ENCODE peak calls at places on chromosomes 2 and 18, in nine cellular contexts. One of them, this sample, is unnamed.

GRCh38 chr2:80299672-80300071 is 4.9 kb downstream of the LRRTM1 start:
- DNase-seq in upper lobe of left lung: no peak
- DNase-seq in tibial nerve: no peak
- DNase-seq in fibroblast of mammary gland: no peak
- DNase-seq in brain microvascular endothelial cell: no peak
- DNase-seq in coronary artery: no peak
- DNase-seq in SK-N-SH: no peak
- DNase-seq in ovary: no peak
- DNase-seq in heart right ventricle: no peak
- DNase-seq in this sample: no peak

GRCh38 chr2:158509928-158510797 is 53.4 kb downstream of the PKP4 start:
- DNase-seq in upper lobe of left lung: no peak
- DNase-seq in tibial nerve: no peak
- DNase-seq in fibroblast of mammary gland: peak
- DNase-seq in brain microvascular endothelial cell: no peak
- DNase-seq in coronary artery: no peak
- DNase-seq in SK-N-SH: no peak
- DNase-seq in ovary: no peak
- DNase-seq in heart right ventricle: no peak
- DNase-seq in this sample: no peak

GRCh38 chr18:21735452-21736015 is 5.1 kb upstream of the MIB1 start:
- DNase-seq in upper lobe of left lung: no peak
- DNase-seq in tibial nerve: no peak
- DNase-seq in fibroblast of mammary gland: peak
- DNase-seq in brain microvascular endothelial cell: peak
- DNase-seq in coronary artery: no peak
- DNase-seq in SK-N-SH: no peak
- DNase-seq in ovary: no peak
- DNase-seq in heart right ventricle: peak
- DNase-seq in this sample: peak

GRCh38 chr2:25712455-25712854 is 39.1 kb upstream of the DTNB start:
- DNase-seq in upper lobe of left lung: no peak
- DNase-seq in tibial nerve: no peak
- DNase-seq in fibroblast of mammary gland: no peak
- DNase-seq in brain microvascular endothelial cell: no peak
- DNase-seq in coronary artery: no peak
- DNase-seq in SK-N-SH: no peak
- DNase-seq in ovary: no peak
- DNase-seq in heart right ventricle: no peak
- DNase-seq in this sample: no peak

GRCh38 chr2:156192468-156192867 is 140.1 kb downstream of the NR4A2 start:
- DNase-seq in upper lobe of left lung: no peak
- DNase-seq in tibial nerve: no peak
- DNase-seq in fibroblast of mammary gland: peak
- DNase-seq in brain microvascular endothelial cell: no peak
- DNase-seq in coronary artery: no peak
- DNase-seq in SK-N-SH: no peak
- DNase-seq in ovary: no peak
- DNase-seq in heart right ventricle: no peak
- DNase-seq in this sample: no peak

GRCh38 chr18:6370886-6371635 is 43.6 kb downstream of the L3MBTL4 start:
- DNase-seq in upper lobe of left lung: no peak
- DNase-seq in tibial nerve: no peak
- DNase-seq in fibroblast of mammary gland: no peak
- DNase-seq in brain microvascular endothelial cell: no peak
- DNase-seq in coronary artery: no peak
- DNase-seq in SK-N-SH: peak
- DNase-seq in ovary: peak
- DNase-seq in heart right ventricle: no peak
- DNase-seq in this sample: no peak

GRCh38 chr2:146376511-146377084 is 1468.2 kb upstream of the ACVR2A start:
- DNase-seq in upper lobe of left lung: no peak
- DNase-seq in tibial nerve: no peak
- DNase-seq in fibroblast of mammary gland: no peak
- DNase-seq in brain microvascular endothelial cell: no peak
- DNase-seq in coronary artery: no peak
- DNase-seq in SK-N-SH: no peak
- DNase-seq in ovary: no peak
- DNase-seq in heart right ventricle: no peak
- DNase-seq in this sample: no peak

GRCh38 chr2:144748443-144748842 is 228.5 kb upstream of the ZEB2 start:
- DNase-seq in upper lobe of left lung: no peak
- DNase-seq in tibial nerve: no peak
- DNase-seq in fibroblast of mammary gland: no peak
- DNase-seq in brain microvascular endothelial cell: no peak
- DNase-seq in coronary artery: no peak
- DNase-seq in SK-N-SH: no peak
- DNase-seq in ovary: no peak
- DNase-seq in heart right ventricle: no peak
- DNase-seq in this sample: no peak

GRCh38 chr2:214310319-214310718 is 100.5 kb upstream of the VWC2L start:
- DNase-seq in upper lobe of left lung: no peak
- DNase-seq in tibial nerve: no peak
- DNase-seq in fibroblast of mammary gland: no peak
- DNase-seq in brain microvascular endothelial cell: no peak
- DNase-seq in coronary artery: no peak
- DNase-seq in SK-N-SH: no peak
- DNase-seq in ovary: no peak
- DNase-seq in heart right ventricle: no peak
- DNase-seq in this sample: no peak

GRCh38 chr2:225104321-225104720 is 62.1 kb upstream of the DOCK10 start:
- DNase-seq in upper lobe of left lung: no peak
- DNase-seq in tibial nerve: no peak
- DNase-seq in fibroblast of mammary gland: no peak
- DNase-seq in brain microvascular endothelial cell: peak
- DNase-seq in coronary artery: no peak
- DNase-seq in SK-N-SH: no peak
- DNase-seq in ovary: no peak
- DNase-seq in heart right ventricle: no peak
- DNase-seq in this sample: no peak

GRCh38 chr2:174522553-174522952 is 35.7 kb upstream of the GPR155 start:
- DNase-seq in upper lobe of left lung: no peak
- DNase-seq in tibial nerve: no peak
- DNase-seq in fibroblast of mammary gland: peak
- DNase-seq in brain microvascular endothelial cell: no peak
- DNase-seq in coronary artery: no peak
- DNase-seq in SK-N-SH: peak
- DNase-seq in ovary: no peak
- DNase-seq in heart right ventricle: no peak
- DNase-seq in this sample: no peak

GRCh38 chr2:237184192-237184922 is 98.7 kb downstream of the COPS8 start:
- DNase-seq in upper lobe of left lung: no peak
- DNase-seq in tibial nerve: no peak
- DNase-seq in fibroblast of mammary gland: peak
- DNase-seq in brain microvascular endothelial cell: peak
- DNase-seq in coronary artery: no peak
- DNase-seq in SK-N-SH: no peak
- DNase-seq in ovary: no peak
- DNase-seq in heart right ventricle: no peak
- DNase-seq in this sample: no peak

GRCh38 chr2:237262838-237263771 is 150.9 kb downstream of the COL6A3 start:
- DNase-seq in upper lobe of left lung: no peak
- DNase-seq in tibial nerve: no peak
- DNase-seq in fibroblast of mammary gland: peak
- DNase-seq in brain microvascular endothelial cell: peak
- DNase-seq in coronary artery: no peak
- DNase-seq in SK-N-SH: no peak
- DNase-seq in ovary: no peak
- DNase-seq in heart right ventricle: no peak
- DNase-seq in this sample: no peak

GRCh38 chr2:239882335-239882734 is 142.8 kb downstream of the NDUFA10 start:
- DNase-seq in upper lobe of left lung: no peak
- DNase-seq in tibial nerve: peak
- DNase-seq in fibroblast of mammary gland: peak
- DNase-seq in brain microvascular endothelial cell: no peak
- DNase-seq in coronary artery: peak
- DNase-seq in SK-N-SH: peak
- DNase-seq in ovary: peak
- DNase-seq in heart right ventricle: peak
- DNase-seq in this sample: peak
- TF ChIP-seq CTCF in upper lobe of left lung: peak
- TF ChIP-seq CTCF in tibial nerve: peak
- TF ChIP-seq CTCF in fibroblast of mammary gland: peak
- TF ChIP-seq CTCF in brain microvascular endothelial cell: peak
- TF ChIP-seq CTCF in coronary artery: no peak
- TF ChIP-seq CTCF in SK-N-SH: peak
- TF ChIP-seq CTCF in ovary: peak
- TF ChIP-seq CTCF in heart right ventricle: peak
- TF ChIP-seq CTCF in this sample: peak

DNA sequence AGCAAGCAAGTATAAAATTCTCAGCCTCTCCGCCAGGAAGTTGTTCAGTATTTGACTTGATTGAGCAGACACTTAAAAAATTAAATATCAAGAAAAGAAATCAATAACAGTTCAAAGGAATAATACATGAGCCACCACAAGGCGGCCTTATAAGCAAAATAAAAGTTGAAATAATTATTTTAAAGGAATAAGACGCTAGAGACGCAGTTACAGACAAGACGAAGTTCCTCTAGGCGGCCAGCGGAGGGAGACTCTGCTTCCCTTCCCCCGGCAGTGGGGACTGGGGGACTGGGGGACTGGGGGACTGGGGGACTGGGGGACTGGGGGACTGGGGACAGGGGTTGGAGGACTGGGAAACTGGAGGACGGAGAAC is 524 bp downstream of the CCDC178 start:
- DNase-seq in upper lobe of left lung: peak
- DNase-seq in tibial nerve: no peak
- DNase-seq in fibroblast of mammary gland: peak
- DNase-seq in brain microvascular endothelial cell: peak
- DNase-seq in coronary artery: peak
- DNase-seq in SK-N-SH: peak
- DNase-seq in ovary: peak
- DNase-seq in heart right ventricle: peak
- DNase-seq in this sample: no peak
- TF ChIP-seq CTCF in upper lobe of left lung: peak
- TF ChIP-seq CTCF in tibial nerve: peak
- TF ChIP-seq CTCF in fibroblast of mammary gland: peak
- TF ChIP-seq CTCF in brain microvascular endothelial cell: peak
- TF ChIP-seq CTCF in coronary artery: peak
- TF ChIP-seq CTCF in SK-N-SH: peak
- TF ChIP-seq CTCF in ovary: peak
- TF ChIP-seq CTCF in heart right ventricle: peak
- TF ChIP-seq CTCF in this sample: no peak

DNA sequence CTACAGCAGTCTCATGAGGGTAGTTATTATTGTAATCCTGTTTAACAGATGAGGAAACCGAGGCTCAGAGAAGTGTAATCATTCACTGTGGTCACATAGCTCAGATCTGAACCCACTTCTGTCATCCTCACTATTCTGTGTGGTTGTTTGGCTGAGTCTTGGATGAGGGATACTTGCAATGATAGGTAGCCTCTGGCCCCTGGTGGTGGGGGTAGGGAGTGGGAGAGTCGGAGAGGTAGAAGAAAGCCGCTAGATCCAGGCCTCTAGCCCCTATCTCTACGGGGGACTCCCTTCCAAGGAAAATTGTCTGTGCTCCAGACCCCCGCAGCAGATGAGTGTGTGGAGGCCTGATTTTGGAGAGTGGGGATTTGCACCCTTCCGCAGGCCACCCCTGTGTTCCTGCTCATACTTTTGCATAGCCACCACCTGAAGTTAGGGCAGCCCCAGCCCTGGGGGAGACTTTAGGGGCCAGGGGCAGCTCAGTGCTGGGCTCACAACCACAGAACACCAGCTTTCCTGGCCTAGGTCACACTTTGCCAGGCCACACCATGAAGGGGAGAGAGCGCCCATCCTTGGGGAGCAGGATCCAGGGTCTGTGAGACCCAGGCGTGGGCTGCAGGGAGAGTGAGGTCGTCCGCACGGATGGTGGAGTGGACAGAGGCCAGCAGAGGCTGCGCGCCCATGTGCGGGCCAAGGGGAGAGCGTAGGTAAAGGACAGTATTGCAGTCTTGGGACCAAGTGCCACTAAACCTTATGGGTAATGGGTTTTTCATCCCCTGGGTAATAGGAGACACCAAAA is 148.1 kb downstream of the GLI2 start:
- DNase-seq in upper lobe of left lung: no peak
- DNase-seq in tibial nerve: no peak
- DNase-seq in fibroblast of mammary gland: no peak
- DNase-seq in brain microvascular endothelial cell: no peak
- DNase-seq in coronary artery: no peak
- DNase-seq in SK-N-SH: no peak
- DNase-seq in ovary: no peak
- DNase-seq in heart right ventricle: no peak
- DNase-seq in this sample: no peak
- TF ChIP-seq CTCF in upper lobe of left lung: no peak
- TF ChIP-seq CTCF in tibial nerve: no peak
- TF ChIP-seq CTCF in fibroblast of mammary gland: no peak
- TF ChIP-seq CTCF in brain microvascular endothelial cell: peak
- TF ChIP-seq CTCF in coronary artery: no peak
- TF ChIP-seq CTCF in SK-N-SH: peak
- TF ChIP-seq CTCF in ovary: no peak
- TF ChIP-seq CTCF in heart right ventricle: no peak
- TF ChIP-seq CTCF in this sample: no peak

GRCh38 chr2:17249249-17249648 is 269.0 kb downstream of the RAD51AP2 start:
- DNase-seq in upper lobe of left lung: no peak
- DNase-seq in tibial nerve: no peak
- DNase-seq in fibroblast of mammary gland: no peak
- DNase-seq in brain microvascular endothelial cell: no peak
- DNase-seq in coronary artery: no peak
- DNase-seq in SK-N-SH: peak
- DNase-seq in ovary: no peak
- DNase-seq in heart right ventricle: no peak
- DNase-seq in this sample: no peak

GRCh38 chr2:17254421-17254820 is 263.8 kb downstream of the RAD51AP2 start:
- DNase-seq in upper lobe of left lung: no peak
- DNase-seq in tibial nerve: no peak
- DNase-seq in fibroblast of mammary gland: no peak
- DNase-seq in brain microvascular endothelial cell: no peak
- DNase-seq in coronary artery: no peak
- DNase-seq in SK-N-SH: no peak
- DNase-seq in ovary: no peak
- DNase-seq in heart right ventricle: no peak
- DNase-seq in this sample: no peak

GRCh38 chr2:17257194-17257909 is 260.9 kb downstream of the RAD51AP2 start:
- DNase-seq in upper lobe of left lung: no peak
- DNase-seq in tibial nerve: no peak
- DNase-seq in fibroblast of mammary gland: no peak
- DNase-seq in brain microvascular endothelial cell: no peak
- DNase-seq in coronary artery: no peak
- DNase-seq in SK-N-SH: no peak
- DNase-seq in ovary: no peak
- DNase-seq in heart right ventricle: no peak
- DNase-seq in this sample: no peak

GRCh38 chr2:17255071-17255470 is 263.2 kb downstream of the RAD51AP2 start:
- DNase-seq in upper lobe of left lung: no peak
- DNase-seq in tibial nerve: no peak
- DNase-seq in fibroblast of mammary gland: no peak
- DNase-seq in brain microvascular endothelial cell: no peak
- DNase-seq in coronary artery: no peak
- DNase-seq in SK-N-SH: no peak
- DNase-seq in ovary: no peak
- DNase-seq in heart right ventricle: no peak
- DNase-seq in this sample: no peak

DNA sequence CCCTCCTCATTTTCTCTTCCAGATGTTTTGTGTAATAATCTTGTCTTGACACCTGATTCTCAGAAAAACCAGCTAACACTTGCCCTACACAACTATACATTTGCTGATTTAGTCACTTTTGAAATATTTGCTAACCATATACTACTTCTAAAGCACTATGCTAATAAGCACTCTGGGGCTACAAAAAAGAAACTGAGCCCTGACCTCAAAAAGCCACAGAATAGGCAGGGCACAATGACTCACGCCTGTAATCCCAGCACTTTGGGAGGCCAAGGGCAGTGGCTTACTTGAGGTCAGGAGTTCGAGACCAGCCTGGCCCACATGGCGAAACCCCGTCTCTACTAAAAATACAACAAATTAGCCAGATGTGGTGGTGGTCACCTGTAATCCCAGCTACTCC is 266.0 kb downstream of the RAD51AP2 start:
- DNase-seq in upper lobe of left lung: no peak
- DNase-seq in tibial nerve: no peak
- DNase-seq in fibroblast of mammary gland: no peak
- DNase-seq in brain microvascular endothelial cell: no peak
- DNase-seq in coronary artery: no peak
- DNase-seq in SK-N-SH: no peak
- DNase-seq in ovary: no peak
- DNase-seq in heart right ventricle: no peak
- DNase-seq in this sample: no peak
- TF ChIP-seq CTCF in upper lobe of left lung: no peak
- TF ChIP-seq CTCF in tibial nerve: no peak
- TF ChIP-seq CTCF in fibroblast of mammary gland: no peak
- TF ChIP-seq CTCF in brain microvascular endothelial cell: no peak
- TF ChIP-seq CTCF in coronary artery: no peak
- TF ChIP-seq CTCF in SK-N-SH: no peak
- TF ChIP-seq CTCF in ovary: no peak
- TF ChIP-seq CTCF in heart right ventricle: no peak
- TF ChIP-seq CTCF in this sample: no peak

This sample was measured in natural killer cell.